ENCODE peak calls at places on chromosomes 13 and 19, in four cellular contexts. One of them, this sample, is unnamed.

GRCh38 chr13:39961036-39961435 is 305.6 kb downstream of the COG6 start:
- DNase-seq in NB4: no peak
- DNase-seq in esophagus squamous epithelium: no peak
- DNase-seq in A549: no peak
- DNase-seq in this sample: peak; percentile 60

GRCh38 chr19:9875796-9876195 is 40.7 kb downstream of the PIN1 start:
- DNase-seq in esophagus squamous epithelium: no peak
- DNase-seq in NB4: no peak
- DNase-seq in A549: no peak
- DNase-seq in this sample: no peak

GRCh38 chr19:30066781-30067759 is 125.0 kb downstream of the URI1 start:
- DNase-seq in esophagus squamous epithelium: no peak
- DNase-seq in NB4: peak; percentile 21
- DNase-seq in A549: no peak
- DNase-seq in this sample: no peak

GRCh38 chr13:91482427-91482826 is 84.0 kb downstream of the GPC5 start:
- DNase-seq in A549: no peak
- DNase-seq in esophagus squamous epithelium: no peak
- DNase-seq in NB4: peak; percentile 4
- DNase-seq in this sample: no peak

GRCh38 chr13:39818953-39819352 is 163.5 kb downstream of the COG6 start:
- DNase-seq in esophagus squamous epithelium: no peak
- DNase-seq in NB4: no peak
- DNase-seq in A549: no peak
- DNase-seq in this sample: peak; percentile 97

GRCh38 chr13:64051278-64051677 is 2635.6 kb upstream of the PCDH20 start:
- DNase-seq in NB4: no peak
- DNase-seq in A549: no peak
- DNase-seq in esophagus squamous epithelium: no peak
- DNase-seq in this sample: no peak

GRCh38 chr13:49649244-49649962 is 21.1 kb downstream of the ARL11 start:
- DNase-seq in A549: peak; percentile 41
- DNase-seq in NB4: no peak
- DNase-seq in esophagus squamous epithelium: no peak
- DNase-seq in this sample: peak; percentile 53

GRCh38 chr13:57634829-57635165 is 3.3 kb downstream of the PCDH17 start:
- DNase-seq in A549: no peak
- DNase-seq in esophagus squamous epithelium: no peak
- DNase-seq in NB4: no peak
- DNase-seq in this sample: no peak

GRCh38 chr19:58514564-58515020 is 2.8 kb upstream of the SLC27A5 start:
- DNase-seq in esophagus squamous epithelium: no peak
- DNase-seq in NB4: no peak
- DNase-seq in A549: no peak
- DNase-seq in this sample: no peak

GRCh38 chr13:111216166-111216960 is 101.3 kb downstream of the ARHGEF7 start:
- DNase-seq in esophagus squamous epithelium: no peak
- DNase-seq in NB4: peak; percentile 25
- DNase-seq in A549: peak; percentile 20
- DNase-seq in this sample: no peak

DNA sequence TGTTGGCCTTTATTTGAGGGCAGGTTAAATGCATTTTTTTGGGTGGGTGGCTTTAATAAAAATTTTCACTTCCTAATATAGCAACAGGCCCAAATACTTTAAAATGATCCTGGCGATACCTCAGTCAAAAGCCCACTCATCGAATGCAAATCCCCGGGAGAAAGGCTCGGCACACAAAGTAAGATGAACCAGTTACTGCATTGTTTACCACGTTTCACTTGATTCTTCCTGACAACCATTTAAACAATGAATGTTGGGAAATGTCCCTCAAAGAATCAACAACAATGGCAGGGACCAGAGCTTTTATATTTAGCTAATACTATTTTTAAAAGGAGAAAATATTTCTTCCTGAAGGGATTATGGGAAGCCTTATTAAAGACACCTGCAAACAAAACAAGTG is 187.7 kb downstream of the ABCC4 start:
- DNase-seq in esophagus squamous epithelium: no peak
- DNase-seq in A549: no peak
- DNase-seq in NB4: no peak
- DNase-seq in this sample: no peak
- TF ChIP-seq POLR2A in esophagus squamous epithelium: no peak
- TF ChIP-seq POLR2A in A549: no peak
- TF ChIP-seq POLR2A in NB4: no peak
- TF ChIP-seq POLR2A in this sample: no peak

GRCh38 chr19:56393119-56394012 is at the start of gene ZNF582:
- DNase-seq in esophagus squamous epithelium: peak; percentile 80
- DNase-seq in A549: peak; percentile 97
- DNase-seq in NB4: peak; percentile 92
- DNase-seq in this sample: peak; percentile 94
- TF ChIP-seq POLR2A in esophagus squamous epithelium: no peak
- TF ChIP-seq POLR2A in A549: peak; percentile 8
- TF ChIP-seq POLR2A in NB4: peak; percentile 23
- TF ChIP-seq POLR2A in this sample: peak; percentile 70

DNA sequence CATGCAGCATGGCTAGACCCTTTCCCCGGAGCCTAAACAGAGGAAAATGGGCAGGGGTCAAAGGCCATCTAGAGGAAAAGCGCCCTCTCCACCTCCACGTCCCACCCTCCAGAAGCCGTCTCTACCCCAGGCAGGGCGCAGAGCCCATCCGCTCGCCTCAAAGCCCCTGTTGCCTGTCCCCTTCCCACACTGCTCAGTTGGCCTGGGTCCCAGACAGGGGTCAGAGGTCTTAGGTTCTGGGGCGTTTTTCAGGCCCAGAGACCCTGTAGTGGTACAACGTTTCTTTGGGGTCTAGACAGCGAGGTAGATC is 285 bp downstream of the TMEM143 start:
- DNase-seq in A549: no peak
- DNase-seq in NB4: no peak
- DNase-seq in esophagus squamous epithelium: no peak
- DNase-seq in this sample: no peak
- TF ChIP-seq POLR2A in A549: no peak
- TF ChIP-seq POLR2A in NB4: no peak
- TF ChIP-seq POLR2A in esophagus squamous epithelium: no peak
- TF ChIP-seq POLR2A in this sample: peak; percentile 12

GRCh38 chr19:32530773-32531172 is 50.2 kb upstream of the PDCD5 start:
- DNase-seq in A549: no peak
- DNase-seq in esophagus squamous epithelium: no peak
- DNase-seq in NB4: no peak
- DNase-seq in this sample: no peak
- TF ChIP-seq POLR2A in A549: no peak
- TF ChIP-seq POLR2A in esophagus squamous epithelium: no peak
- TF ChIP-seq POLR2A in NB4: no peak
- TF ChIP-seq POLR2A in this sample: no peak